ENCODE peak calls at places on chromosomes 6 and 20, in four cellular contexts. S, Q, R and W are unnamed samples.

GRCh38 chr6:5300206-5300764 is 39.0 kb downstream of the FARS2 start:
- DNase-seq in S (no peak), Q (no peak), R (no peak), W (no peak)

GRCh38 chr6:3438190-3439167 is 18.4 kb downstream of the SLC22A23 start:
- DNase-seq in S (peak), Q (peak), R (no peak), W (no peak)

GRCh38 chr6:137799950-137800568 is 67.0 kb upstream of the TNFAIP3 start:
- DNase-seq in S (peak), Q (peak), R (no peak), W (no peak)

GRCh38 chr6:169738972-169739529 is 12.3 kb downstream of the DYNLT2 start:
- DNase-seq in S (no peak), Q (no peak), R (no peak), W (no peak)

GRCh38 chr6:160750276-160750689 is 48.2 kb downstream of the PLG start:
- DNase-seq in S (no peak), Q (no peak), R (no peak), W (no peak)

GRCh38 chr6:46491201-46491788 is at the start of gene RCAN2:
- DNase-seq in S (peak), Q (peak), R (peak), W (peak)

GRCh38 chr20:37864275-37864674 is 38.7 kb upstream of the VSTM2L start:
- DNase-seq in S (no peak), Q (no peak), R (no peak), W (no peak)

GRCh38 chr6:76866091-76866490 is 597.2 kb downstream of the HTR1B start:
- DNase-seq in S (no peak), Q (no peak), R (no peak), W (no peak)

GRCh38 chr6:46490425-46491200 is 636 bp downstream of the RCAN2 start:
- DNase-seq in S (no peak), Q (peak), R (peak), W (no peak)

GRCh38 chr6:90233994-90234393 is 62.6 kb downstream of the BACH2 start:
- DNase-seq in S (no peak), Q (no peak), R (no peak), W (no peak)

GRCh38 chr6:148306287-148306686 is 36.4 kb upstream of the SASH1 start:
- DNase-seq in S (no peak), Q (no peak), R (no peak), W (no peak)

GRCh38 chr6:33987531-33988021 is 158.3 kb downstream of the GRM4 start:
- DNase-seq in S (no peak), Q (no peak), R (peak), W (no peak)

GRCh38 chr6:170075659-170076223 is 215.1 kb downstream of the DLL1 start:
- DNase-seq in S (no peak), Q (no peak), R (peak), W (no peak)

GRCh38 chr6:68296126-68296525 is 339.0 kb upstream of the ADGRB3 start:
- DNase-seq in S (peak), Q (peak), R (no peak), W (no peak)

GRCh38 chr6:166598441-166599138 is 12.1 kb upstream of the RAMACL start:
- DNase-seq in S (peak), Q (peak), R (peak), W (no peak)

GRCh38 chr6:170029416-170030283 is 261.2 kb downstream of the DLL1 start:
- DNase-seq in S (no peak), Q (no peak), R (peak), W (no peak)

GRCh38 chr6:96836579-96837137 is 619 bp downstream of the GPR63 start:
- DNase-seq in S (peak), Q (peak), R (no peak), W (no peak)

GRCh38 chr6:2806664-2807063 is 35.0 kb downstream of the SERPINB1 start:
- DNase-seq in S (no peak), Q (no peak), R (no peak), W (no peak)

GRCh38 chr6:158780963-158781691 is 38.0 kb downstream of the EZR start:
- DNase-seq in S (no peak), Q (no peak), R (no peak), W (no peak)

GRCh38 chr6:52839124-52840055 is 1.2 kb downstream of the GSTA5 start:
- DNase-seq in S (peak), Q (peak), R (no peak), W (no peak)

GRCh38 chr6:33993091-33993490 is 152.8 kb downstream of the GRM4 start:
- DNase-seq in S (no peak), Q (no peak), R (peak), W (no peak)

GRCh38 chr6:111884068-111884467 is 10.8 kb upstream of the FYN start:
- DNase-seq in S (no peak), Q (no peak), R (no peak), W (no peak)

GRCh38 chr6:158512809-158513208 is 47.1 kb upstream of the TMEM181 start:
- DNase-seq in S (no peak), Q (no peak), R (no peak), W (no peak)

GRCh38 chr6:162337412-162337811 is 390.2 kb downstream of the PRKN start:
- DNase-seq in S (no peak), Q (no peak), R (no peak), W (no peak)

DNA sequence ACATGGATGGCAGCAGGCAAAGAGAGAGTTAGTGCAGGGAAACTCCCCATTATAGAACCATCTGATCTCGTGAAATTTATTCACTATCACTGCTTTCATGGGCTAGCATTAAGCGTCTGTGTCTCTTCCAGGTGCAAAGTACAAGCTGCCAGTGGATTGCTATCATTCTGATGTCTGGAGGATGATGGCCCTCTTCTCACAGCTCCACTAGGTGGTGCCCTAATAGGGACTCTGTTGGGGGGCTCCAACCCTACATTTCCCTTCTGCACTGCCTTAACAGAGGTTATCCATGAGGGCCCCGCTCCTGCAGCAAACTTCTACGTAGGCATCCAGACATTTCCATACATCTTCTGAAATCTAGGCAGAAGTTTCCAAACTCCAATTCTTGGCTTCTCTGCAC is 347.8 kb upstream of the HS3ST5 start:
- DNase-seq in S (no peak), Q (no peak), R (no peak), W (no peak)
- TF ChIP-seq CTCF in S (no peak), Q (no peak), R (no peak), W (peak)

GRCh38 chr20:540391-541201 is 3.0 kb downstream of the CSNK2A1 start:
- DNase-seq in S (no peak), Q (no peak), R (no peak), W (no peak)
- TF ChIP-seq CTCF in S (no peak), Q (no peak), R (no peak), W (no peak)

GRCh38 chr6:74671558-74672025 is 534.3 kb downstream of the COL12A1 start:
- DNase-seq in S (peak), Q (peak), R (no peak), W (no peak)

GRCh38 chr6:74674377-74674776 is 531.5 kb downstream of the COL12A1 start:
- DNase-seq in S (no peak), Q (no peak), R (no peak), W (no peak)

DNA sequence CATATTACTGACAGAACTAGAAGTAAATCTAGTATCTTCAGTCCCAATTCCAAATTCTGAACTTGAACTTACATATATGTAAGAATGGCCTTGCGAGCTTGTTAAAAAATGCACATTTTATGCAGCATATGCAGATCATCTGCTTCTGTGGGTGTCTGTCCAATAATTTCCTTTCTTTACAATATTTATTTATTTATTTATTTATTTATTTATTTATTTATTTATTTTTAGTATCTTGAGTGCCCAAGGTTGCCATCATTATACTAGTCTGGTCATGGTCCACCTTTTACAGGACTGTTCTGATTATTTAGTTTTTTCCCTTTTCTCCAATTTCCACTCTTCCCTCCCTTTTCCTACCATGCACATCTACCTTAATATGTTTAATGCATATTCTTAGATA is 528.4 kb downstream of the COL12A1 start:
- DNase-seq in S (no peak), Q (no peak), R (no peak), W (no peak)
- TF ChIP-seq CTCF in S (no peak), Q (no peak), R (no peak), W (no peak)

DNA sequence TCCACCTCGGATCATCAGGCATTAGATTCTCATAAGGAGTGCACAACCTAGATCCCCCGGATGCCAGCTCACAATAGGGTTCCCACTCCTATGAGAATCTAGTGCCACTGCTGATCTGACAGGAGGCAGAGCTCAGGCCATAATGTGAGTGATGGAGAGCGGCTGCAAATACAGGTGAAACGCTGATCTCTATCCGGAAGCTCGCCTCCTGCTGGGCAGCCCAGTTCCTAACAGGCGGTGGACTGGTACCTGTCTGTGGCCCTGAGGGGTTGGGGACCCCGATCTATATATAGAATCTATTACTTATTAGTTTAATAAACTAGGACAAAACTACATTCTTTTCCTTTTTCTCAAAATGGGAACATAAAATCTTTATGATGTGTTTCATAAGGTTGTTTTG is 741.9 kb downstream of the RFPL4B start:
- DNase-seq in S (no peak), Q (no peak), R (no peak), W (no peak)
- TF ChIP-seq CTCF in S (no peak), Q (peak), R (no peak), W (peak)

GRCh38 chr6:75070244-75070643 is 135.6 kb downstream of the COL12A1 start:
- DNase-seq in S (no peak), Q (no peak), R (no peak), W (no peak)
- TF ChIP-seq CTCF in S (no peak), Q (no peak), R (no peak), W (no peak)

DNA sequence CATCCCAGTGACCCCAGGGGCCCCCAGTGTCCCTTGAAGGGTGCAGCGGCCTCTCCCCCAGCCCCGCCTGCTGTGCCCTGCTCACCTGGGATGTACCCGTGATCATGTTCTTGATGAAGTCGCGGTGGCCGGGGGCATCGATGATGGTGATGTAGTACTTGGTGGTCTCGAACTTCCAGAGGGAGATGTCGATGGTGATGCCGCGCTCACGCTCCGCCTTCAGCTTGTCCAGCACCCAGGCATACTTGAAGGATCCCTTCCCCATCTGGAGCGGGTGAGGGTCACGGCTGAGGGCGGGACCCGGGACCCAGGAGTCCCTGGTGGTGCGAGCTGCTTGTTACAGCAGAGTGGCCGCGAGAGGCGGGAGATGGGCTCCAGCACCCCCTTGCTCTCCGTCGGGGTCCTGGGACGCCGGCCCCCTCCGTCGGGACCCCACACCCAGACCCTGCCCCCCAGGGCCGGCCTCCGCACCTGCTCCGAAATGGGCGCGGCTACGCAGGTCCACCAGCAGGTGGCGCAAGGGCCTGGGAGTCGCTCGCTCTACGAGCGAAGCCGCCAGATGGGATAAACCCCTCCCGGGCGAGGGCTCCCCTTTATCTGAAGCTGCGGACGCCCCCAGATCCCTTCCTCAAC is 3.0 kb downstream of the EEF1A2 start:
- DNase-seq in S (peak), Q (peak), R (no peak), W (no peak)
- TF ChIP-seq CTCF in S (peak), Q (peak), R (peak), W (peak)

GRCh38 chr6:168081858-168082546 is 3.0 kb upstream of the FRMD1 start:
- DNase-seq in S (no peak), Q (no peak), R (no peak), W (no peak)
- TF ChIP-seq CTCF in S (no peak), Q (no peak), R (no peak), W (no peak)

DNA sequence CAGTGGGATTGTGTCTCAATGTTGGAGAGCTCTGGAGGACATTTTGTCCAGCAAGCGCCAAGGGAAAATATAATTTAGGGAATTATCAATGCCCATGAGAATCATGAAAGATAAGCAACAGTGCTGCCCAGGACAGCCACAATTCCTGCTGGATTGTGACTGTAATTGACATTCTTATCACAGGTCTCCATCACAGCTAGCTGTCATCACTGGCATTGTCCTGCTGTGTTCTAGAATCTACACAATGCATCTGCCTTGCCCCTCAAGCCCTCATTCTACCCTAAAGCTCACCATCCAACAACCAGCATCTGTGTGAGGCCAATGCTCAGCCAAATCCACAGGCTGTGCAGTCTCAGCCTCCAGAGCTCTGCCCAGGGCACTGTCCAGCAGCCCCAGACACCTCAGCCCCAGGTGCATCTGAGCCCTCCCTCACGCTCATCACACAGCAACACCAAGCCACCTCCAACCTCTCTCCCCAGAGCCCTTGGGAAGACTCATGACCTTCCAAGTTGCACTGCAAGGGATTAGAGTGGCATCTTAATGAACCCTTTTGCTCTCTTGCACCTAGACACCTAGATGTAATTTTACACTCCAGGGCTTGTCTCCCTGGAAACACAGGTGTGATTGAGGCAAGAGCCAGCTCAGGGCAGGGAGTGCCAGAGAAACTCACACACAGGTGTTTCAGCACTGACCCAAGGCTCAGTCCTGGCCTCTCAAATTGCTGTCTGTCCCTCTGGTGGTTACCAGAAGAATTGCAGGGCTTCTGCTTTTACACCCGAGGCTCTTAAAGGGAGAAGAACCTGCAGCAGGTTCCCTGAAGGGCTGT is 85.2 kb upstream of the PHACTR3 start:
- DNase-seq in S (peak), Q (peak), R (no peak), W (no peak)
- TF ChIP-seq CTCF in S (peak), Q (peak), R (peak), W (peak)

GRCh38 chr6:87832025-87832825 is 130.2 kb upstream of the AKIRIN2 start:
- DNase-seq in S (peak), Q (peak), R (no peak), W (peak)
- TF ChIP-seq CTCF in S (peak), Q (peak), R (peak), W (peak)

GRCh38 chr20:33668087-33668790 is 1.5 kb downstream of the ACTL10 start:
- DNase-seq in S (peak), Q (no peak), R (peak), W (no peak)
- TF ChIP-seq CTCF in S (peak), Q (peak), R (no peak), W (no peak)